ENCODE peak calls at places on chromosomes 2 and 18, in four cellular contexts. E, Y, S and G are unnamed samples.

GRCh38 chr2:150911766-150912280 is 349.8 kb downstream of the RBM43 start:
- DNase-seq in E (no peak), Y (peak; percentile 10), S (no peak), G (no peak)

GRCh38 chr2:14642499-14642898 is 10.0 kb downstream of the LRATD1 start:
- DNase-seq in E (no peak), Y (no peak), S (no peak), G (peak; percentile 20)

GRCh38 chr2:74576830-74577229 is 22.3 kb downstream of the DOK1 start:
- DNase-seq in E (no peak), Y (no peak), S (no peak), G (peak; percentile 98)

GRCh38 chr2:197191948-197192338 is 118.6 kb downstream of the ANKRD44 start:
- DNase-seq in E (peak; percentile 51), Y (no peak), S (no peak), G (no peak)

GRCh38 chr2:18062892-18063291 is 184.4 kb downstream of the KCNS3 start:
- DNase-seq in E (no peak), Y (no peak), S (no peak), G (no peak)

GRCh38 chr2:38462121-38462634 is 85.1 kb upstream of the ATL2 start:
- DNase-seq in E (no peak), Y (peak; percentile 90), S (no peak), G (peak; percentile 79)

GRCh38 chr18:25459814-25460213 is 107.8 kb upstream of the ZNF521 start:
- DNase-seq in E (no peak), Y (no peak), S (no peak), G (no peak)

GRCh38 chr2:20424300-20425290 is 22.3 kb upstream of the RHOB start:
- DNase-seq in E (no peak), Y (no peak), S (peak; percentile 64), G (peak; percentile 68)

GRCh38 chr2:173653427-173653795 is 298.7 kb downstream of the CDCA7 start:
- DNase-seq in E (no peak), Y (no peak), S (no peak), G (no peak)

GRCh38 chr2:19140463-19141208 is 217.8 kb downstream of the OSR1 start:
- DNase-seq in E (no peak), Y (no peak), S (no peak), G (no peak)

GRCh38 chr18:49189772-49190171 is 239.0 kb upstream of the SMAD7 start:
- DNase-seq in E (no peak), Y (no peak), S (no peak), G (no peak)

GRCh38 chr2:42035241-42035640 is 12.6 kb upstream of the PKDCC start:
- DNase-seq in E (no peak), Y (no peak), S (no peak), G (no peak)

GRCh38 chr2:183063083-183063482 is 15.5 kb upstream of the DUSP19 start:
- DNase-seq in E (no peak), Y (no peak), S (peak; percentile 56), G (peak; percentile 52)

GRCh38 chr2:120906914-120907313 is 171.2 kb downstream of the GLI2 start:
- DNase-seq in E (no peak), Y (no peak), S (no peak), G (no peak)

GRCh38 chr2:85277416-85278158 is 50.2 kb downstream of the TGOLN2 start:
- DNase-seq in E (no peak), Y (no peak), S (no peak), G (no peak)

GRCh38 chr2:98253461-98254073 is 92.7 kb upstream of the CNGA3 start:
- DNase-seq in E (no peak), Y (no peak), S (no peak), G (no peak)

GRCh38 chr2:58644992-58645391 is 403.9 kb upstream of the FANCL start:
- DNase-seq in E (no peak), Y (no peak), S (no peak), G (no peak)

GRCh38 chr2:177282101-177282573 is 17.6 kb upstream of the NFE2L2 start:
- DNase-seq in E (no peak), Y (peak; percentile 66), S (no peak), G (no peak)

GRCh38 chr2:65186872-65187851 is 40.5 kb upstream of the ACTR2 start:
- DNase-seq in E (peak; percentile 38), Y (peak; percentile 79), S (peak; percentile 86), G (peak; percentile 81)

GRCh38 chr2:159086332-159086731 is 117.9 kb downstream of the TANC1 start:
- DNase-seq in E (no peak), Y (no peak), S (no peak), G (no peak)

GRCh38 chr2:110906613-110907365 is 174.4 kb downstream of the ACOXL start:
- DNase-seq in E (no peak), Y (no peak), S (no peak), G (no peak)

GRCh38 chr2:190408538-190409271 is 550 bp downstream of the MFSD6 start:
- DNase-seq in E (peak; percentile 75), Y (peak; percentile 55), S (peak; percentile 73), G (peak; percentile 66)

GRCh38 chr2:216083464-216084279 is 2.0 kb downstream of the TMEM169 start:
- DNase-seq in E (no peak), Y (peak; percentile 46), S (no peak), G (no peak)

GRCh38 chr2:236928353-236929153 is 157.1 kb upstream of the COPS8 start:
- DNase-seq in E (no peak), Y (peak; percentile 17), S (no peak), G (no peak)

GRCh38 chr2:85457877-85458316 is 39.4 kb downstream of the SH2D6 start:
- DNase-seq in E (no peak), Y (no peak), S (no peak), G (no peak)

GRCh38 chr2:101089942-101090799 is 61.0 kb downstream of the TBC1D8 start:
- DNase-seq in E (no peak), Y (no peak), S (no peak), G (no peak)

GRCh38 chr2:199588054-199588453 is 130.3 kb upstream of the SATB2 start:
- DNase-seq in E (no peak), Y (no peak), S (no peak), G (no peak)

GRCh38 chr2:31067259-31067658 is 71.0 kb downstream of the GALNT14 start:
- DNase-seq in E (no peak), Y (no peak), S (no peak), G (no peak)

GRCh38 chr18:23032030-23032582 is 99.0 kb downstream of the RBBP8 start:
- DNase-seq in E (no peak), Y (no peak), S (no peak), G (no peak)

GRCh38 chr2:12105180-12105579 is 358.7 kb downstream of the LPIN1 start:
- DNase-seq in E (no peak), Y (no peak), S (no peak), G (no peak)

GRCh38 chr2:69185807-69186206 is 172.8 kb downstream of the ANTXR1 start:
- DNase-seq in E (no peak), Y (no peak), S (no peak), G (no peak)